ENCODE peak calls at places on chromosome 21, in four cellular contexts. L is GM12892, I is HepG2, Y is SK-N-MC. B is an unnamed sample.

GRCh38 chr21:26079376-26079775 is 91.2 kb downstream of the APP start:
- DNase-seq in L (no peak), I (no peak), Y (no peak), B (no peak)

GRCh38 chr21:38804617-38805281 is 980 bp upstream of the ETS2 start:
- DNase-seq in L (no peak), Y (no peak), I (no peak), B (peak)

GRCh38 chr21:43812957-43813730 is 23.8 kb downstream of the RRP1 start:
- DNase-seq in L (no peak), Y (no peak), I (no peak), B (no peak)

GRCh38 chr21:32302560-32302959 is 3.9 kb downstream of the MRAP start:
- DNase-seq in I (no peak), Y (no peak), L (no peak), B (no peak)

GRCh38 chr21:41706678-41707077 is 60.2 kb downstream of the RIPK4 start:
- DNase-seq in I (peak), Y (no peak), L (no peak), B (no peak)

GRCh38 chr21:42301371-42302291 is 13.6 kb downstream of the TFF3 start:
- DNase-seq in L (no peak), Y (no peak), I (no peak), B (no peak)

GRCh38 chr21:39518055-39518844 is 66.5 kb downstream of the SH3BGR start:
- DNase-seq in I (peak), Y (no peak), L (peak), B (peak)

GRCh38 chr21:29299046-29299905 is 554 bp downstream of the BACH1 start:
- DNase-seq in Y (no peak), I (peak), L (peak), B (peak)

GRCh38 chr21:39153373-39153772 is 29.9 kb downstream of the PSMG1 start:
- DNase-seq in L (no peak), Y (no peak), I (no peak), B (no peak)

GRCh38 chr21:16426936-16427335 is 697.2 kb downstream of the USP25 start:
- DNase-seq in Y (no peak), I (no peak), L (no peak), B (no peak)

GRCh38 chr21:24045775-24046215 is 1561.5 kb downstream of the MRPL39 start:
- DNase-seq in Y (no peak), I (no peak), L (no peak), B (peak)

GRCh38 chr21:34031835-34032370 is 41.5 kb upstream of the MRPS6 start:
- DNase-seq in L (no peak), Y (no peak), I (peak), B (no peak)

GRCh38 chr21:23247334-23247733 is 2249.1 kb downstream of the NCAM2 start:
- DNase-seq in Y (no peak), L (no peak), I (no peak), B (no peak)

DNA sequence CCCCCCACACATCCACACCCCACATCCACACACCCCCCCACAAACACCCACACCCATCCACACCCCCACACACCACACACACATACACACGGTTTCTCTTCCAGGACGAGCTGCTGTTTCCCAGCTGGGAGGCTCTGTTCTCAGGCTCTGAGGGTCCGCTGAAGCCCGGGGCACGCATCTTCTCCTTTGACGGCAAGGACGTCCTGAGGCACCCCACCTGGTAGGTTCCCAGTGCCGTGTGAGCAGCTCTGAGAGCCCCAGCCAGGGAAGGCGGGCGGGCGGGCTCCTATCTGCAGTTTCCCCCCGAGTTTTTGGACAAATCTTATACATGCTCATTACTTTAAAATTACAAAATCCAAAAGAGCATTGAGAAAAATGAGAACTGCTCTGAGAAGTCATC is 31.2 kb downstream of the SLC19A1 start:
- DNase-seq in I (no peak), L (no peak), Y (no peak), B (no peak)
- TF ChIP-seq POLR2AphosphoS5 in I (no peak), L (no peak), Y (no peak), B (no peak)

GRCh38 chr21:36093512-36093911 is 23.7 kb downstream of the CBR1 start:
- DNase-seq in L (no peak), Y (no peak), I (no peak), B (no peak)

GRCh38 chr21:36092676-36093075 is 22.9 kb downstream of the CBR1 start:
- DNase-seq in L (no peak), Y (no peak), I (no peak), B (no peak)

GRCh38 chr21:36097427-36098230 is 27.8 kb downstream of the CBR1 start:
- DNase-seq in Y (peak), L (no peak), I (no peak), B (no peak)

GRCh38 chr21:36099000-36099399 is 29.2 kb downstream of the CBR1 start:
- DNase-seq in L (no peak), I (no peak), Y (no peak), B (no peak)

GRCh38 chr21:36096398-36097290 is 26.8 kb downstream of the CBR1 start:
- DNase-seq in Y (no peak), L (no peak), I (no peak), B (no peak)
- TF ChIP-seq POLR2AphosphoS5 in Y (no peak), L (no peak), I (no peak), B (no peak)

GRCh38 chr21:45128613-45129226 is 54.3 kb downstream of the ADARB1 start:
- DNase-seq in I (peak), L (no peak), Y (peak), B (peak)

GRCh38 chr21:45127937-45128336 is 53.6 kb downstream of the ADARB1 start:
- DNase-seq in I (no peak), L (no peak), Y (no peak), B (no peak)

GRCh38 chr21:45131537-45131999 is 57.2 kb downstream of the ADARB1 start:
- DNase-seq in I (no peak), Y (no peak), L (no peak), B (no peak)

GRCh38 chr21:45129231-45129923 is 55.0 kb downstream of the ADARB1 start:
- DNase-seq in L (no peak), Y (no peak), I (no peak), B (no peak)

GRCh38 chr21:45130324-45130774 is 56.0 kb downstream of the ADARB1 start:
- DNase-seq in L (no peak), I (no peak), Y (peak), B (no peak)
- TF ChIP-seq POLR2AphosphoS5 in L (no peak), I (no peak), Y (no peak), B (no peak)

GRCh38 chr21:35314896-35315582 is 265.9 kb upstream of the RUNX1 start:
- DNase-seq in Y (no peak), L (no peak), I (no peak), B (no peak)
- TF ChIP-seq POLR2AphosphoS5 in Y (no peak), L (no peak), I (no peak), B (no peak)

GRCh38 chr21:36909901-36910561 is 56.4 kb downstream of the HLCS start:
- DNase-seq in Y (peak), I (peak), L (no peak), B (no peak)
- TF ChIP-seq POLR2AphosphoS5 in Y (no peak), I (no peak), L (no peak), B (no peak)

GRCh38 chr21:28239345-28239744 is 753.3 kb downstream of the LTN1 start:
- DNase-seq in I (no peak), L (no peak), Y (no peak), B (no peak)
- TF ChIP-seq POLR2AphosphoS5 in I (no peak), L (no peak), Y (no peak), B (no peak)

DNA sequence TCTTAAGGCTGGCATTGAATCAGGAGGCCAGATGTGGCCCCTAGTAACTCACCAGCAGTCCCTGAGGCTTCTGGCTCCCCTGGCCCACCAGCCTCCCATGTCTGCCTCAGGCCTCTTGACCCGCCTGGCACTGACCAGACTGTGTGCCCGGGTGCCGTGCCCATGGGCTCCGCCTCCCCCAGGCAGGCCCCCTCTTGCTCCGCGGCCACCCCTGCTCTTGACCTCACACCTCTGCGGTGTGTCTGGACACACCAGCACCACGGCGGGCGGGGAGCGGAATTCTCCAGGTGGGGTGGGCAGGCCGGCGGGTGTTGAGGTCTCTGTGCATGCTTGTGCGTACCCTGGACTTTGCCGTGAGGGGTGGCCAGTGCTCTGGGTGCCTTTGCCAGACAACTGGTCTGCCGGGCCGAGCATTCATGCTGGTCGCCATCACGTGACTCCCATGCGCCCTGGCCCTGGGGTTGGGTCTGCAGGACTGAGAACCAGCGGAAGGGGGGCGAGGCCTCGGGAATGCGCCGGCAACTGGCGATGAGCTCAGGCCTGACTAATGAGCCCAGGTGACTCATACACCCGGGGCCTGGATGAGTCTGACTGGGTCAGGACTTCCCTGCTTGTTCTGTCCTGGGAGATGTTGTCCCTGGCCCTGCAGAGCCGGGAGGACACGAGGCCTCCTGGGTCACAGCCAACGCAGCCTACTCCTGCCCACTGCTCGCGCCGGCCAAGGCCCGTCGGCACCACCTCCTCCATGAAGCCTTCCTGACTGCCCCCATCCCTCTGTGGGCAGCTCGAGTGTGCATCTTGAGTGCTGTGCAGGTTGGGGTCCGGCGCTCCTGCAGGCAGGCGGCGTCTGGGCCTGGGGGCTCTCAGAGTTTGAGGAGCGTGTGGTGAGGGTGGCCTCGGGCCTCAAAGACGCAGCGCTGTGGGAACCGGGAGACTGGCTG is 22.6 kb downstream of the COL18A1 start:
- DNase-seq in I (peak), L (no peak), Y (no peak), B (peak)
- TF ChIP-seq POLR2AphosphoS5 in I (no peak), L (no peak), Y (no peak), B (no peak)

B was measured in stomach.